ENCODE peak calls at places on chromosomes 12 and 14, in seven cellular contexts. One of them, this sample, is unnamed.

GRCh38 chr12:77493311-77493710 is 337.4 kb upstream of the NAV3 start:
- DNase-seq in GM12865: no peak
- DNase-seq in T-helper 17 cell: no peak
- DNase-seq in amygdala: no peak
- DNase-seq in T-helper 2 cell: no peak
- DNase-seq in midbrain: no peak
- DNase-seq in NCI-H460: no peak
- DNase-seq in this sample: no peak

GRCh38 chr12:3705349-3705675 is 47.6 kb downstream of the CRACR2A start:
- DNase-seq in GM12865: no peak
- DNase-seq in T-helper 17 cell: no peak
- DNase-seq in amygdala: no peak
- DNase-seq in T-helper 2 cell: no peak
- DNase-seq in midbrain: no peak
- DNase-seq in NCI-H460: no peak
- DNase-seq in this sample: no peak

GRCh38 chr14:63452796-63453195 is 90.4 kb downstream of the PPP2R5E start:
- DNase-seq in GM12865: no peak
- DNase-seq in T-helper 17 cell: no peak
- DNase-seq in amygdala: no peak
- DNase-seq in T-helper 2 cell: no peak
- DNase-seq in midbrain: no peak
- DNase-seq in NCI-H460: no peak
- DNase-seq in this sample: no peak

GRCh38 chr12:690466-690865 is 27.2 kb upstream of the NINJ2 start:
- DNase-seq in GM12865: no peak
- DNase-seq in T-helper 17 cell: no peak
- DNase-seq in amygdala: no peak
- DNase-seq in T-helper 2 cell: no peak
- DNase-seq in midbrain: no peak
- DNase-seq in NCI-H460: no peak
- DNase-seq in this sample: no peak

GRCh38 chr12:11888029-11888428 is 182.7 kb upstream of the BCL2L14 start:
- DNase-seq in GM12865: no peak
- DNase-seq in T-helper 17 cell: no peak
- DNase-seq in amygdala: no peak
- DNase-seq in T-helper 2 cell: no peak
- DNase-seq in midbrain: no peak
- DNase-seq in NCI-H460: no peak
- DNase-seq in this sample: no peak

GRCh38 chr12:21656931-21657335 is 709 bp downstream of the LDHB start:
- DNase-seq in GM12865: peak
- DNase-seq in T-helper 17 cell: peak
- DNase-seq in amygdala: peak
- DNase-seq in T-helper 2 cell: no peak
- DNase-seq in midbrain: peak
- DNase-seq in NCI-H460: no peak
- DNase-seq in this sample: peak

GRCh38 chr12:62778187-62778586 is 156.8 kb downstream of the PPM1H start:
- DNase-seq in GM12865: no peak
- DNase-seq in T-helper 17 cell: no peak
- DNase-seq in amygdala: no peak
- DNase-seq in T-helper 2 cell: no peak
- DNase-seq in midbrain: no peak
- DNase-seq in NCI-H460: no peak
- DNase-seq in this sample: no peak

GRCh38 chr14:74569387-74569786 is 42.6 kb downstream of the LTBP2 start:
- DNase-seq in GM12865: no peak
- DNase-seq in T-helper 17 cell: no peak
- DNase-seq in amygdala: no peak
- DNase-seq in T-helper 2 cell: no peak
- DNase-seq in midbrain: no peak
- DNase-seq in NCI-H460: no peak
- DNase-seq in this sample: no peak

GRCh38 chr12:9198012-9198411 is 10.2 kb downstream of the PZP start:
- DNase-seq in GM12865: no peak
- DNase-seq in T-helper 17 cell: no peak
- DNase-seq in amygdala: no peak
- DNase-seq in T-helper 2 cell: no peak
- DNase-seq in midbrain: no peak
- DNase-seq in NCI-H460: no peak
- DNase-seq in this sample: no peak

GRCh38 chr12:47377414-47378221 is 297.9 kb upstream of the AMIGO2 start:
- DNase-seq in GM12865: no peak
- DNase-seq in T-helper 17 cell: no peak
- DNase-seq in amygdala: no peak
- DNase-seq in T-helper 2 cell: no peak
- DNase-seq in midbrain: peak
- DNase-seq in NCI-H460: peak
- DNase-seq in this sample: no peak

GRCh38 chr12:25585021-25585523 is 32.0 kb upstream of the LMNTD1 start:
- DNase-seq in GM12865: no peak
- DNase-seq in T-helper 17 cell: no peak
- DNase-seq in amygdala: peak
- DNase-seq in T-helper 2 cell: no peak
- DNase-seq in midbrain: peak
- DNase-seq in NCI-H460: no peak
- DNase-seq in this sample: no peak

GRCh38 chr14:31990959-31991541 is 86.1 kb upstream of the ARHGAP5 start:
- DNase-seq in GM12865: no peak
- DNase-seq in T-helper 17 cell: no peak
- DNase-seq in amygdala: no peak
- DNase-seq in T-helper 2 cell: no peak
- DNase-seq in midbrain: peak
- DNase-seq in NCI-H460: no peak
- DNase-seq in this sample: no peak

GRCh38 chr12:701896-702539 is 38.8 kb upstream of the NINJ2 start:
- DNase-seq in GM12865: no peak
- DNase-seq in T-helper 17 cell: no peak
- DNase-seq in amygdala: peak
- DNase-seq in T-helper 2 cell: no peak
- DNase-seq in midbrain: peak
- DNase-seq in NCI-H460: no peak
- DNase-seq in this sample: no peak

GRCh38 chr12:123398177-123398916 is 14.4 kb downstream of the KMT5A start:
- DNase-seq in GM12865: no peak
- DNase-seq in T-helper 17 cell: no peak
- DNase-seq in amygdala: no peak
- DNase-seq in T-helper 2 cell: no peak
- DNase-seq in midbrain: no peak
- DNase-seq in NCI-H460: no peak
- DNase-seq in this sample: no peak

GRCh38 chr12:4114986-4115385 is 158.6 kb upstream of the CCND2 start:
- DNase-seq in GM12865: no peak
- DNase-seq in T-helper 17 cell: no peak
- DNase-seq in amygdala: no peak
- DNase-seq in T-helper 2 cell: peak
- DNase-seq in midbrain: no peak
- DNase-seq in NCI-H460: no peak
- DNase-seq in this sample: peak

GRCh38 chr12:62966990-62967506 is 32.1 kb upstream of the PPM1H start:
- DNase-seq in GM12865: no peak
- DNase-seq in T-helper 17 cell: no peak
- DNase-seq in amygdala: no peak
- DNase-seq in T-helper 2 cell: no peak
- DNase-seq in midbrain: no peak
- DNase-seq in NCI-H460: no peak
- DNase-seq in this sample: no peak

GRCh38 chr12:13937735-13938134 is 43.7 kb downstream of the GRIN2B start:
- DNase-seq in GM12865: no peak
- DNase-seq in T-helper 17 cell: no peak
- DNase-seq in amygdala: no peak
- DNase-seq in T-helper 2 cell: no peak
- DNase-seq in midbrain: no peak
- DNase-seq in NCI-H460: no peak
- DNase-seq in this sample: no peak